ENCODE peak calls at places on chromosomes 11 and 22, in seven cellular contexts. X is neuronal stem cell, R is mesendoderm, E is mesenchymal stem cell, N is IMR-90, J is H1, K is trophoblast cell. F is an unnamed sample.

GRCh38 chr22:24986816-24987215 is 34.3 kb downstream of the KIAA1671 start:
- DNase-seq in X (no peak), R (no peak), E (no peak), N (no peak), J (no peak), K (no peak), F (no peak)

GRCh38 chr22:39428597-39429071 is 28.2 kb upstream of the MGAT3 start:
- DNase-seq in X (peak; percentile 74), R (peak; percentile 100), E (no peak), N (no peak), J (peak; percentile 80), K (no peak), F (peak; percentile 94)

GRCh38 chr11:125887373-125888324 is at the start of gene HYLS1:
- DNase-seq in X (peak; percentile 77), R (peak; percentile 98), E (peak; percentile 94), N (peak; percentile 95), J (peak; percentile 84), K (peak; percentile 99), F (peak; percentile 97)

GRCh38 chr11:62614275-62614674 is 1.2 kb downstream of the ROM1 start:
- DNase-seq in X (no peak), R (peak; percentile 82), E (no peak), N (no peak), J (no peak), K (peak; percentile 51), F (no peak)

GRCh38 chr11:126149759-126150236 is 61.7 kb downstream of the RPUSD4 start:
- DNase-seq in X (no peak), R (no peak), E (no peak), N (no peak), J (no peak), K (no peak), F (no peak)

GRCh38 chr22:23829845-23830372 is 8.9 kb downstream of the DERL3 start:
- DNase-seq in X (no peak), R (no peak), E (no peak), N (peak; percentile 92), J (no peak), K (no peak), F (no peak)

GRCh38 chr11:118928870-118929495 is 3.3 kb upstream of the BCL9L start:
- DNase-seq in X (no peak), R (peak; percentile 93), E (peak; percentile 88), N (peak; percentile 41), J (no peak), K (peak; percentile 64), F (no peak)

GRCh38 chr11:22730319-22730718 is 63.9 kb downstream of the GAS2 start:
- DNase-seq in X (no peak), R (peak; percentile 8), E (peak; percentile 8), N (peak; percentile 1), J (no peak), K (peak; percentile 10), F (no peak)

GRCh38 chr22:46061431-46062231 is 84.7 kb upstream of the WNT7B start:
- DNase-seq in X (peak; percentile 91), R (peak; percentile 15), E (no peak), N (no peak), J (no peak), K (no peak), F (peak; percentile 69)

GRCh38 chr11:11036185-11037161 is 178.6 kb upstream of the ZBED5 start:
- DNase-seq in X (peak; percentile 48), R (peak; percentile 91), E (peak; percentile 52), N (peak; percentile 66), J (peak; percentile 9), K (peak; percentile 97), F (peak; percentile 60)

GRCh38 chr22:38196791-38197429 is 4.9 kb upstream of the MAFF start:
- DNase-seq in X (no peak), R (no peak), E (no peak), N (no peak), J (no peak), K (peak; percentile 3), F (peak; percentile 55)

GRCh38 chr22:32531955-32532818 is 57.6 kb downstream of the FBXO7 start:
- DNase-seq in X (peak; percentile 18), R (peak; percentile 96), E (peak; percentile 60), N (peak; percentile 93), J (peak; percentile 62), K (peak; percentile 37), F (peak; percentile 91)

GRCh38 chr11:8826145-8826786 is 84.7 kb upstream of the AKIP1 start:
- DNase-seq in X (no peak), R (peak; percentile 95), E (peak; percentile 93), N (peak; percentile 95), J (no peak), K (peak; percentile 96), F (peak; percentile 59)

GRCh38 chr11:68471360-68472340 is 11.1 kb downstream of the PPP6R3 start:
- DNase-seq in X (no peak), R (no peak), E (no peak), N (peak; percentile 29), J (no peak), K (no peak), F (no peak)

GRCh38 chr11:77068461-77069335 is 1.9 kb downstream of the CAPN5 start:
- DNase-seq in X (no peak), R (no peak), E (no peak), N (no peak), J (no peak), K (no peak), F (peak; percentile 20)

GRCh38 chr22:50434849-50435700 is 39.8 kb downstream of the SBF1 start:
- DNase-seq in X (no peak), R (no peak), E (no peak), N (no peak), J (no peak), K (no peak), F (no peak)

GRCh38 chr22:28981818-28982499 is 79.7 kb downstream of the C22orf31 start:
- DNase-seq in X (no peak), R (no peak), E (no peak), N (no peak), J (no peak), K (no peak), F (no peak)

GRCh38 chr11:74949748-74950127 is 672 bp downstream of the SPCS2 start:
- DNase-seq in X (no peak), R (peak; percentile 9), E (peak; percentile 20), N (peak; percentile 24), J (no peak), K (peak; percentile 78), F (no peak)

GRCh38 chr22:24683671-24684070 is 80.7 kb downstream of the GGT1 start:
- DNase-seq in X (no peak), R (no peak), E (peak; percentile 79), N (peak; percentile 90), J (no peak), K (peak; percentile 9), F (no peak)

GRCh38 chr11:115528217-115528616 is 24.0 kb upstream of the CADM1 start:
- DNase-seq in X (no peak), R (peak; percentile 84), E (peak; percentile 2), N (no peak), J (no peak), K (no peak), F (no peak)
- H3K23ac ChIP-seq in X (no peak overlapping the region), R (no peak overlapping the region), E (no peak overlapping the region), N (no peak overlapping the region), J (no peak overlapping the region), K (no peak overlapping the region), F (no peak overlapping the region)

DNA sequence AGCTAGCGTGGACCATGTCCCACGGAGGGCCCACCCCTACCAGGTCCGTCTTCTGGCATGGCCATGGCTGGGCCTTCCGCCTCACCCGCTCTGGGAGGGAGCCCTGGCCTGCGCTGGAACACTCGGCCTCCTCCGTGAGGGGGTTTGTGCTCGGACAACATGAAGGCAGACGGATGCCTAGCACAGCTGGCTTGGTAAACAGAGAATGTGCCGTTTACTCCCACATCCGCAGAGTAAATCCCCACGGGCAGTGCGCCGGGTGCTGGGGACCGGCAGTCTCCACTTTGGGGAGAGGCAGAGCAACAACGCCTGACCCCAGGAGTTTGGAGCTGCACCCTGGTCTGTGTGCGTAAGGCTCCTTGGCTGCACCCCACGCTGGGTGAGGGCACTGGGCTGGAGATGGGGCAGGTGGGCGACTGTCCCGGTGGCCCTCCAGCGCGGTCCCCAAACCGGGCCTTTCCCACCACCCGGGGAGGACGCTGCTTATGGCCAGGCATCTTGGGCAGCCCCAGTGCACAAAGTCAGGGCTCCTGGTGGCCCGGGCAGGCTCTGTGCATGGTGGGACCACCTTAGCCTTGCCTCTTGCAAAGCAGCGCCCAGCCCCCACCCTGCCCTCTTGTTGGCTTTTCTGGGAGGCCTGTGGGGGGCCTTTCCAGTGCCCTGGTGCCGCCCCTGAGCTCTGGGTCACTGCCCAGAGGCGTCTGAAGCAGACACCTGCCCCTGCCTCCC is 30.7 kb upstream of the MUC5AC start:
- DNase-seq in X (no peak), R (no peak), E (no peak), N (no peak), J (no peak), K (no peak), F (peak; percentile 22)
- H3K23ac ChIP-seq in X (peak overlapping the region; percentile 65), R (no peak overlapping the region), E (no peak overlapping the region), N (no peak overlapping the region), J (no peak overlapping the region), K (no peak overlapping the region), F (no peak overlapping the region)

DNA sequence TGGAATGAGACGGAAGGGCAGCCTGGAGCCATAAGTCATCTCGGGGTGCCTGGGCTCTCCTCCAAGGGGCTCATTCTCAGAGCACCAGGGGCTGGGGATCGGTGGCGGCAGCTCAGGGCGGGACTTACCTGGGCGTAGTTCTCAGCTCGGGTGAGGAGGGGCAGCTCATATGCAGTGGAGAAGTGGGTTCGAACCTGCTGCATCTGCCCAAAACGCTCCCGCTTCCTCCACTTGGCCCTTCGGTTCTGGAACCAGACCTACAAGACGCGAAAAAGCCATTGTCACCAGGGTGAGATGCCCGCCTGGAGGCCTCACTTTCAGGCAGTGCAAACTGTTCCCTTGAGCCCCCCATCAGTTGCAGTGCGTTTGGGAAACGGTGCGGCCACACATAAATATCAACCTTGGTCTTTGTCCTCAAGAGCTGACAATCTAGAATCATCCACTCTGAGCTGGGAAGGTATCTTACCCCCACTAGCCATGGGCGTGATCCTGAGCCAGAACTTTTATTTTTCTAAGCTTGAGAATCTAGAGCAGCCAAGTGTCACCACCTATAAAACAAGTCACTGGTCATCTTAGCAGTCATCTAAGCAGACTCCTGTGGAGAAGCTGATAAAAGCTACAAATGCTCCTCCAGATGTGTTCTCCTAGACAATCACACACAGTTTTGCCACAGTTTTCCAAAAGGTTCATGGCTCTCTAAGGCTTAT is 42.4 kb downstream of the ALX4 start:
- DNase-seq in X (no peak), R (no peak), E (no peak), N (no peak), J (no peak), K (no peak), F (no peak)
- H3K23ac ChIP-seq in X (peak overlapping the region; percentile 8), R (no peak overlapping the region), E (no peak overlapping the region), N (no peak overlapping the region), J (no peak overlapping the region), K (no peak overlapping the region), F (no peak overlapping the region)

DNA sequence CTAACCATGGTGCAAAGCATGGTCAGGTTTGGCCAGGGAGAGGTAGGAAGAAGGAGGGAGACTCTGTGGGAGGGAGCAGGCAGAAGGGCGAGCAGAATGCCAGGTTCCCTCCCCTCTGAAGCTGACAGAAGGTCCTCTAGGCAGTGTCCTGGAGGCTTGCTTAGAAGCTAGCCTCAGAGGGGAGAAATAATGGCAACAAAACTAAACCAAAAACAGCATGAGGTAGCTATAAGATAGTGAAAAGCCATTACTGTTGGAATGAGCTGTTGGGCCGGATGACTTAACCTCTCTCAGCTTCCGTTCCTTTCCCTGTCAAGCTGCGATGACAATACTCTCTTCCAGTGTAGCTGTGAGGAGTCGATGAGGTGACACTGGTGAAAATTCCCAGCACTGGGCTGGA is 36.6 kb downstream of the RASSF10 start:
- DNase-seq in X (no peak), R (peak; percentile 68), E (no peak), N (no peak), J (no peak), K (no peak), F (no peak)
- H3K23ac ChIP-seq in X (no peak overlapping the region), R (no peak overlapping the region), E (no peak overlapping the region), N (no peak overlapping the region), J (no peak overlapping the region), K (no peak overlapping the region), F (no peak overlapping the region)